ENCODE peak calls at places on chromosomes 7 and 10, in six cellular contexts. One of them, this sample, is unnamed.

GRCh38 chr7:151010307-151011096 is 13.8 kb downstream of the ATG9B start:
- DNase-seq in neural progenitor cell: peak; percentile 79
- DNase-seq in MM.1S: no peak
- DNase-seq in PC-3: no peak
- DNase-seq in GM23338: peak; percentile 85
- DNase-seq in HCT116: no peak
- DNase-seq in this sample: peak; percentile 72

GRCh38 chr7:74412061-74412460 is 41.6 kb upstream of the GTF2IRD1 start:
- DNase-seq in GM23338: no peak
- DNase-seq in PC-3: no peak
- DNase-seq in neural progenitor cell: no peak
- DNase-seq in MM.1S: no peak
- DNase-seq in HCT116: no peak
- DNase-seq in this sample: no peak

GRCh38 chr10:68083953-68084352 is 8.9 kb upstream of the HERC4 start:
- DNase-seq in neural progenitor cell: no peak
- DNase-seq in MM.1S: no peak
- DNase-seq in PC-3: no peak
- DNase-seq in HCT116: no peak
- DNase-seq in GM23338: no peak
- DNase-seq in this sample: no peak

GRCh38 chr7:43785425-43785824 is 26.9 kb downstream of the BLVRA start:
- DNase-seq in MM.1S: no peak
- DNase-seq in neural progenitor cell: no peak
- DNase-seq in GM23338: no peak
- DNase-seq in HCT116: no peak
- DNase-seq in PC-3: peak; percentile 67
- DNase-seq in this sample: peak; percentile 76

GRCh38 chr10:97882142-97883091 is 32.8 kb downstream of the GOLGA7B start:
- DNase-seq in HCT116: peak; percentile 90
- DNase-seq in PC-3: peak; percentile 94
- DNase-seq in neural progenitor cell: no peak
- DNase-seq in MM.1S: no peak
- DNase-seq in GM23338: no peak
- DNase-seq in this sample: no peak

GRCh38 chr7:47478926-47479791 is 102.8 kb downstream of the TNS3 start:
- DNase-seq in neural progenitor cell: no peak
- DNase-seq in GM23338: no peak
- DNase-seq in MM.1S: peak; percentile 66
- DNase-seq in PC-3: no peak
- DNase-seq in HCT116: no peak
- DNase-seq in this sample: no peak

GRCh38 chr10:51430506-51430905 is 268.9 kb downstream of the CSTF2T start:
- DNase-seq in MM.1S: no peak
- DNase-seq in PC-3: no peak
- DNase-seq in GM23338: no peak
- DNase-seq in neural progenitor cell: no peak
- DNase-seq in HCT116: no peak
- DNase-seq in this sample: no peak

GRCh38 chr10:63227207-63227895 is 94.2 kb downstream of the NRBF2 start:
- DNase-seq in MM.1S: no peak
- DNase-seq in PC-3: peak; percentile 92
- DNase-seq in neural progenitor cell: no peak
- DNase-seq in HCT116: peak; percentile 12
- DNase-seq in GM23338: no peak
- DNase-seq in this sample: no peak

GRCh38 chr7:25790261-25790660 is 361.7 kb upstream of the NFE2L3 start:
- DNase-seq in neural progenitor cell: no peak
- DNase-seq in MM.1S: no peak
- DNase-seq in PC-3: no peak
- DNase-seq in HCT116: no peak
- DNase-seq in GM23338: no peak
- DNase-seq in this sample: no peak

GRCh38 chr10:11959966-11960365 is 82.6 kb downstream of the UPF2 start:
- DNase-seq in PC-3: no peak
- DNase-seq in MM.1S: no peak
- DNase-seq in neural progenitor cell: no peak
- DNase-seq in GM23338: no peak
- DNase-seq in HCT116: no peak
- DNase-seq in this sample: no peak

GRCh38 chr7:84524714-84525694 is 330.4 kb upstream of the SEMA3A start:
- DNase-seq in GM23338: no peak
- DNase-seq in PC-3: peak; percentile 46
- DNase-seq in MM.1S: no peak
- DNase-seq in neural progenitor cell: no peak
- DNase-seq in HCT116: no peak
- DNase-seq in this sample: no peak

GRCh38 chr10:130986828-130987227 is 324.7 kb downstream of the TCERG1L start:
- DNase-seq in GM23338: no peak
- DNase-seq in HCT116: no peak
- DNase-seq in MM.1S: no peak
- DNase-seq in neural progenitor cell: no peak
- DNase-seq in PC-3: no peak
- DNase-seq in this sample: no peak

GRCh38 chr7:7922684-7923385 is 45.8 kb upstream of the GLCCI1 start:
- DNase-seq in HCT116: no peak
- DNase-seq in GM23338: no peak
- DNase-seq in PC-3: peak; percentile 12
- DNase-seq in neural progenitor cell: peak; percentile 36
- DNase-seq in MM.1S: peak; percentile 67
- DNase-seq in this sample: no peak

GRCh38 chr7:159126496-159127345 is 17.9 kb downstream of the VIPR2 start:
- DNase-seq in GM23338: no peak
- DNase-seq in PC-3: no peak
- DNase-seq in neural progenitor cell: no peak
- DNase-seq in HCT116: no peak
- DNase-seq in MM.1S: no peak
- DNase-seq in this sample: no peak

GRCh38 chr7:80781561-80781979 is 137.3 kb downstream of the SEMA3C start:
- DNase-seq in MM.1S: no peak
- DNase-seq in GM23338: peak; percentile 13
- DNase-seq in HCT116: peak; percentile 50
- DNase-seq in PC-3: peak; percentile 93
- DNase-seq in neural progenitor cell: peak; percentile 17
- DNase-seq in this sample: peak; percentile 45

GRCh38 chr10:11176746-11177145 is 159.1 kb downstream of the CELF2 start:
- DNase-seq in PC-3: no peak
- DNase-seq in HCT116: no peak
- DNase-seq in MM.1S: peak; percentile 62
- DNase-seq in GM23338: no peak
- DNase-seq in neural progenitor cell: no peak
- DNase-seq in this sample: no peak

GRCh38 chr10:62812672-62813439 is 3.3 kb downstream of the EGR2 start:
- DNase-seq in neural progenitor cell: no peak
- DNase-seq in HCT116: no peak
- DNase-seq in PC-3: no peak
- DNase-seq in MM.1S: no peak
- DNase-seq in GM23338: no peak
- DNase-seq in this sample: no peak

GRCh38 chr10:86410542-86411124 is 44.0 kb upstream of the GRID1 start:
- DNase-seq in MM.1S: no peak
- DNase-seq in GM23338: no peak
- DNase-seq in HCT116: no peak
- DNase-seq in PC-3: peak; percentile 57
- DNase-seq in neural progenitor cell: no peak
- DNase-seq in this sample: peak; percentile 64

GRCh38 chr10:128614206-128614605 is 488.0 kb upstream of the MKI67 start:
- DNase-seq in MM.1S: no peak
- DNase-seq in HCT116: no peak
- DNase-seq in PC-3: no peak
- DNase-seq in neural progenitor cell: no peak
- DNase-seq in GM23338: no peak
- DNase-seq in this sample: no peak

GRCh38 chr7:137890449-137890916 is 43.7 kb upstream of the DGKI start:
- DNase-seq in PC-3: no peak
- DNase-seq in HCT116: no peak
- DNase-seq in MM.1S: no peak
- DNase-seq in neural progenitor cell: no peak
- DNase-seq in GM23338: no peak
- DNase-seq in this sample: no peak

GRCh38 chr10:110174201-110174600 is 33.2 kb upstream of the MXI1 start:
- DNase-seq in PC-3: no peak
- DNase-seq in neural progenitor cell: no peak
- DNase-seq in HCT116: no peak
- DNase-seq in MM.1S: no peak
- DNase-seq in GM23338: no peak
- DNase-seq in this sample: no peak

GRCh38 chr7:1883834-1884582 is 213.9 kb downstream of the ELFN1 start:
- DNase-seq in neural progenitor cell: peak; percentile 45
- DNase-seq in GM23338: peak; percentile 65
- DNase-seq in HCT116: no peak
- DNase-seq in MM.1S: no peak
- DNase-seq in PC-3: no peak
- DNase-seq in this sample: no peak

GRCh38 chr7:28395806-28396205 is 16.5 kb upstream of the CREB5 start:
- DNase-seq in MM.1S: no peak
- DNase-seq in GM23338: no peak
- DNase-seq in neural progenitor cell: no peak
- DNase-seq in HCT116: no peak
- DNase-seq in PC-3: no peak
- DNase-seq in this sample: no peak

GRCh38 chr10:118742787-118743186 is 12.0 kb downstream of the CACUL1 start:
- DNase-seq in HCT116: no peak
- DNase-seq in MM.1S: no peak
- DNase-seq in neural progenitor cell: no peak
- DNase-seq in PC-3: no peak
- DNase-seq in GM23338: no peak
- DNase-seq in this sample: no peak

GRCh38 chr10:68330852-68331454 is 911 bp upstream of the HNRNPH3 start:
- DNase-seq in neural progenitor cell: peak; percentile 9
- DNase-seq in PC-3: no peak
- DNase-seq in MM.1S: no peak
- DNase-seq in GM23338: peak; percentile 24
- DNase-seq in HCT116: no peak
- DNase-seq in this sample: peak; percentile 18

GRCh38 chr7:150631084-150631824 is 931 bp downstream of the GIMAP6 start:
- DNase-seq in HCT116: no peak
- DNase-seq in GM23338: no peak
- DNase-seq in PC-3: no peak
- DNase-seq in neural progenitor cell: no peak
- DNase-seq in MM.1S: no peak
- DNase-seq in this sample: no peak

GRCh38 chr7:100865372-100865911 is 1.7 kb upstream of the TRIP6 start:
- DNase-seq in MM.1S: no peak
- DNase-seq in PC-3: peak; percentile 95
- DNase-seq in neural progenitor cell: no peak
- DNase-seq in HCT116: peak; percentile 68
- DNase-seq in GM23338: peak; percentile 58
- DNase-seq in this sample: no peak
- TF ChIP-seq EZH2phosphoT487 in MM.1S: no peak
- TF ChIP-seq EZH2phosphoT487 in PC-3: no peak
- TF ChIP-seq EZH2phosphoT487 in neural progenitor cell: no peak
- TF ChIP-seq EZH2phosphoT487 in HCT116: no peak
- TF ChIP-seq EZH2phosphoT487 in GM23338: no peak
- TF ChIP-seq EZH2phosphoT487 in this sample: no peak

GRCh38 chr7:12623885-12624498 is 53.5 kb downstream of the SCIN start:
- DNase-seq in neural progenitor cell: no peak
- DNase-seq in MM.1S: peak; percentile 42
- DNase-seq in GM23338: peak; percentile 61
- DNase-seq in HCT116: peak; percentile 13
- DNase-seq in PC-3: peak; percentile 74
- DNase-seq in this sample: peak; percentile 24
- TF ChIP-seq EZH2phosphoT487 in neural progenitor cell: no peak
- TF ChIP-seq EZH2phosphoT487 in MM.1S: no peak
- TF ChIP-seq EZH2phosphoT487 in GM23338: no peak
- TF ChIP-seq EZH2phosphoT487 in HCT116: no peak
- TF ChIP-seq EZH2phosphoT487 in PC-3: no peak
- TF ChIP-seq EZH2phosphoT487 in this sample: no peak

GRCh38 chr7:131370523-131370968 is 42.9 kb downstream of the MKLN1 start:
- DNase-seq in HCT116: no peak
- DNase-seq in neural progenitor cell: peak; percentile 21
- DNase-seq in PC-3: peak; percentile 62
- DNase-seq in GM23338: peak; percentile 77
- DNase-seq in MM.1S: peak; percentile 91
- DNase-seq in this sample: peak; percentile 4
- TF ChIP-seq EZH2phosphoT487 in HCT116: no peak
- TF ChIP-seq EZH2phosphoT487 in neural progenitor cell: no peak
- TF ChIP-seq EZH2phosphoT487 in PC-3: no peak
- TF ChIP-seq EZH2phosphoT487 in GM23338: no peak
- TF ChIP-seq EZH2phosphoT487 in MM.1S: no peak
- TF ChIP-seq EZH2phosphoT487 in this sample: no peak

DNA sequence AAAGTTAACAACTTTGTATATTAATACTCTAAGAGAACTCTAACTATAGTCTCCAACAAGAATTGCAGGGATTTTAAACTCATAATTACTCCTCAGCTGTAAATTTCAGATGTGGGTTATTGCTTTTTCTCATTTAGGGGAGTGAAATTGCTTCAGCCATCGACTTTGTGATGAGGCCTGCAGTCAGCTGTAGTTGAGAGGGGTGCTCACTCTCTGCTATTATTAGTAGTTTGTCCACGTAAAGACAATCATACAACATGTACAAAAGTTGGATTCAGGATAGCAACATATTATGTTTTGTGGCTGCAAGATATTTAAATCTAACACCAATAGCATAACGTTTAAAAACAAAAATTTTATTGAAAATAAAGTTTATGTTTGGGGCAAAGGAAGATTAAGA is 28.7 kb downstream of the HDAC9 start:
- DNase-seq in HCT116: no peak
- DNase-seq in GM23338: no peak
- DNase-seq in PC-3: no peak
- DNase-seq in MM.1S: no peak
- DNase-seq in neural progenitor cell: no peak
- DNase-seq in this sample: no peak
- TF ChIP-seq EZH2phosphoT487 in HCT116: no peak
- TF ChIP-seq EZH2phosphoT487 in GM23338: no peak
- TF ChIP-seq EZH2phosphoT487 in PC-3: no peak
- TF ChIP-seq EZH2phosphoT487 in MM.1S: no peak
- TF ChIP-seq EZH2phosphoT487 in neural progenitor cell: no peak
- TF ChIP-seq EZH2phosphoT487 in this sample: no peak

GRCh38 chr7:17689361-17689760 is 250.9 kb downstream of the SNX13 start:
- DNase-seq in PC-3: no peak
- DNase-seq in neural progenitor cell: no peak
- DNase-seq in MM.1S: no peak
- DNase-seq in GM23338: no peak
- DNase-seq in HCT116: no peak
- DNase-seq in this sample: no peak
- TF ChIP-seq EZH2phosphoT487 in PC-3: no peak
- TF ChIP-seq EZH2phosphoT487 in neural progenitor cell: no peak
- TF ChIP-seq EZH2phosphoT487 in MM.1S: no peak
- TF ChIP-seq EZH2phosphoT487 in GM23338: no peak
- TF ChIP-seq EZH2phosphoT487 in HCT116: no peak
- TF ChIP-seq EZH2phosphoT487 in this sample: no peak

GRCh38 chr7:27030393-27031001 is 65.3 kb downstream of the HOXA1 start:
- DNase-seq in GM23338: peak; percentile 47
- DNase-seq in HCT116: no peak
- DNase-seq in PC-3: no peak
- DNase-seq in neural progenitor cell: peak; percentile 28
- DNase-seq in MM.1S: no peak
- DNase-seq in this sample: no peak

GRCh38 chr7:27032843-27033242 is 63.0 kb downstream of the HOXA1 start:
- DNase-seq in PC-3: no peak
- DNase-seq in HCT116: no peak
- DNase-seq in MM.1S: no peak
- DNase-seq in neural progenitor cell: peak; percentile 16
- DNase-seq in GM23338: no peak
- DNase-seq in this sample: no peak

GRCh38 chr7:27031289-27032172 is 64.3 kb downstream of the HOXA1 start:
- DNase-seq in PC-3: peak; percentile 57
- DNase-seq in GM23338: no peak
- DNase-seq in HCT116: no peak
- DNase-seq in neural progenitor cell: no peak
- DNase-seq in MM.1S: peak; percentile 62
- DNase-seq in this sample: no peak
- TF ChIP-seq EZH2phosphoT487 in PC-3: no peak
- TF ChIP-seq EZH2phosphoT487 in GM23338: no peak
- TF ChIP-seq EZH2phosphoT487 in HCT116: no peak
- TF ChIP-seq EZH2phosphoT487 in neural progenitor cell: no peak
- TF ChIP-seq EZH2phosphoT487 in MM.1S: no peak
- TF ChIP-seq EZH2phosphoT487 in this sample: no peak

GRCh38 chr7:134928574-134928973 is 57.7 kb upstream of the AGBL3 start:
- DNase-seq in neural progenitor cell: no peak
- DNase-seq in MM.1S: no peak
- DNase-seq in GM23338: peak; percentile 5
- DNase-seq in PC-3: no peak
- DNase-seq in HCT116: no peak
- DNase-seq in this sample: no peak
- TF ChIP-seq EZH2phosphoT487 in neural progenitor cell: no peak
- TF ChIP-seq EZH2phosphoT487 in MM.1S: no peak
- TF ChIP-seq EZH2phosphoT487 in GM23338: no peak
- TF ChIP-seq EZH2phosphoT487 in PC-3: no peak
- TF ChIP-seq EZH2phosphoT487 in HCT116: no peak
- TF ChIP-seq EZH2phosphoT487 in this sample: no peak